ENCODE peak calls at places on chromosomes 13 and 19, in ten cellular contexts. P, N, H, A, M, K, J, L, F and Q are unnamed samples.
A peak's percentile ranks its signal among the peaks of the same experiment; 100 is the strongest.

GRCh38 chr19:34838753-34839431 is 65.9 kb upstream of the ZNF599 start:
- DNase-seq in J (peak; percentile 60), L (peak; percentile 18), N (no peak), H (peak; percentile 31), P (no peak), F (peak; percentile 25), K (no peak), M (peak; percentile 71), A (no peak), Q (no peak)

GRCh38 chr13:75637101-75637774 is 1.1 kb downstream of the LMO7 start:
- DNase-seq in J (peak; percentile 10), P (no peak), A (no peak), F (no peak), L (no peak), M (no peak), N (no peak), H (no peak), K (no peak), Q (no peak)

GRCh38 chr19:49791776-49792445 is 21.2 kb downstream of the FUZ start:
- DNase-seq in F (no peak), N (no peak), H (no peak), K (no peak), A (no peak), M (no peak), L (no peak), J (no peak), P (no peak), Q (no peak)

GRCh38 chr13:98035373-98035772 is 81.9 kb downstream of the IPO5 start:
- DNase-seq in F (no peak), A (no peak), N (no peak), L (no peak), P (no peak), M (no peak), K (no peak), H (no peak), J (no peak), Q (no peak)

GRCh38 chr13:79311456-79311855 is 94.6 kb downstream of the RBM26 start:
- DNase-seq in P (no peak), M (no peak), H (no peak), L (no peak), K (no peak), A (no peak), F (no peak), J (no peak), N (no peak), Q (no peak)

GRCh38 chr19:17136617-17137016 is 61.0 kb downstream of the MYO9B start:
- DNase-seq in J (no peak), P (no peak), H (no peak), N (no peak), M (no peak), K (no peak), F (no peak), A (no peak), L (no peak), Q (no peak)

GRCh38 chr13:73741742-73742141 is 392.5 kb downstream of the KLF12 start:
- DNase-seq in H (no peak), A (no peak), K (no peak), N (no peak), L (no peak), P (no peak), F (no peak), J (no peak), M (no peak), Q (no peak)

GRCh38 chr19:55094456-55095259 is 19.0 kb downstream of the EPS8L1 start:
- DNase-seq in M (no peak), N (no peak), F (no peak), A (no peak), J (no peak), K (no peak), H (no peak), L (no peak), P (no peak), Q (no peak)

GRCh38 chr13:51974485-51974884 is 36.8 kb downstream of the ATP7B start:
- DNase-seq in K (no peak), N (no peak), L (no peak), M (no peak), H (no peak), J (no peak), A (no peak), F (no peak), P (no peak), Q (no peak)

GRCh38 chr19:50458396-50459066 is 17.8 kb upstream of the EMC10 start:
- DNase-seq in L (no peak), N (no peak), K (no peak), H (no peak), A (no peak), M (no peak), J (no peak), P (no peak), F (no peak), Q (no peak)

GRCh38 chr13:31947105-31947504 is 84.5 kb upstream of the FRY start:
- DNase-seq in F (no peak), J (no peak), H (no peak), L (no peak), N (no peak), K (no peak), P (no peak), M (no peak), A (no peak), Q (no peak)
- TF ChIP-seq CTCF in F (no peak), J (no peak), H (no peak), L (no peak), N (no peak), K (no peak), P (no peak), M (peak; percentile 6), A (no peak), Q (no peak)

GRCh38 chr19:46789371-46789770 is 977 bp upstream of the SLC1A5 start:
- DNase-seq in H (no peak), M (no peak), J (no peak), A (no peak), P (no peak), F (no peak), L (no peak), K (no peak), N (no peak), Q (no peak)

GRCh38 chr19:46787331-46788100 is 878 bp downstream of the SLC1A5 start:
- DNase-seq in P (peak; percentile 78), N (peak; percentile 62), K (peak; percentile 53), L (peak; percentile 75), J (peak; percentile 79), H (peak; percentile 62), F (peak; percentile 55), A (peak; percentile 63), M (peak; percentile 82), Q (peak; percentile 62)

GRCh38 chr19:46787040-46787330 is 1.4 kb downstream of the SLC1A5 start:
- DNase-seq in A (no peak), L (no peak), J (no peak), K (no peak), N (no peak), F (no peak), P (no peak), M (no peak), H (no peak), Q (no peak)

GRCh38 chr19:46788968-46789338 is 559 bp upstream of the SLC1A5 start:
- DNase-seq in J (no peak), F (no peak), K (no peak), A (no peak), L (no peak), N (no peak), P (no peak), M (no peak), H (no peak), Q (no peak)

DNA sequence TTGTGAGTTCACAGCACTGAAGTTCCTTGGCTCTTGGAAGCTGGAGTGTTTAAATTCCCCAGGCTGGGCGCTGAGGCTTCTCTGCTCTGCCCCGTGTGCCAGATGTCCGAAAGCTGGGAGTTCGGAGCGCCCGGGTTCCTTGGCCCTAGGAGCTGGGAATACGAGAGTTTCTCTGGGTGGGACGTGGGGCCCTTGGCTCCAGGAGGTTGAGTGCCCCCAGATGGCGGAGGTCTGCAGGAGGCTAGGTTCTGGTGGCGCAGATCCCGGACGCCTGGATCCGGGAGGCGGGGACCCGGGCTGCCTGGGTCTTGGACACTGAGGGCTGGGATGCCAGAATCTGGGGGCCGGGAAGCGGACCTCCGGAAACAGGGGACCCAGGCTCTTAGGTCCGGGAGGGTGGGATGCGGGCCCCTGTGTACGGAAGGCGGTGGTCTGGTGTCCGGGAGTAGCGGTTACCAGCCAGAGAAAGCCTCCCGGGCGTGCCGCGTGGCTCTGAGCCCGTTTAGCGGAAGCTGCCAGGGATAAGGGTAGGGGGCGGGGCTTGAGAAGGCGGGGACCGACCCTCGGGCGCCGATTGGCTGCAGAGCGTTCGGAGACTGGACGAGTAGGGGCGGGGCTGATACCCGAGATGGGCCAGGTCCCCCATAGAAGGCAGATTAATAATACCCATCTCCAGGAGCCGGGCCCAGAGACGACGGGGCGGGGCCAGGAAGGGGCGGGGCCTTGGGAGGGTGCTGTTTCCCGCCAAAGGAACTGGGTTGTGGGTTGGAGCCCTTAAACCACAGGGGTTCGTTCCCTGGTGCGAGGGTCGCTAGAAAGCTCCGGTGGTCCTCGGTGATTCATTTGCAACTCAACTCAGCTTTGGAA is at the start of gene SLC1A5:
- DNase-seq in K (peak; percentile 98), N (peak; percentile 99), H (peak; percentile 98), M (peak; percentile 96), F (peak; percentile 97), L (peak; percentile 96), J (peak; percentile 99), P (peak; percentile 99), A (peak; percentile 93), Q (peak; percentile 97)
- TF ChIP-seq CTCF in K (no peak), N (no peak), H (no peak), M (no peak), F (no peak), L (no peak), J (no peak), P (no peak), A (no peak), Q (no peak)

DNA sequence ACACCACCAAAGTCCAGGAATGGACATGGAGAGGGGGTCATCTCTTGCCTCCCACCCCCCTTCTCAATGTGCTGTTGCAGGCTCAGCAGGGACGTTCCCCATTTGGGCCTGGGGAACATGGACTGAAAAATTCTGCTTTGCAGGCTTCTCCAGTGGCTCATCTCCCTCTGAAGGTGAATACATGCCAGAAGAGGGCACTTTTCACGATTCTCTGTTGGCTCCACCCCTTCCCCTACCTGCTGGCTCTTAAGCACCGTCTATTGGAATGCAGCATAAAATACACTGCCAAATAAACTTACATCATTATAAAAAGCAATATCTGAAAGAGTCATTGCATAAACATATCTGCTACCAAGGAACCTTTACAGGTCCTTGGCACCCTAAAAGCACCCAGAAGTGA is 35.7 kb downstream of the NHLRC3 start:
- DNase-seq in P (no peak), N (no peak), L (no peak), M (no peak), H (no peak), A (no peak), K (no peak), F (no peak), J (no peak), Q (no peak)
- TF ChIP-seq CTCF in P (no peak), N (no peak), L (no peak), M (no peak), H (no peak), A (no peak), K (no peak), F (no peak), J (no peak), Q (no peak)

DNA sequence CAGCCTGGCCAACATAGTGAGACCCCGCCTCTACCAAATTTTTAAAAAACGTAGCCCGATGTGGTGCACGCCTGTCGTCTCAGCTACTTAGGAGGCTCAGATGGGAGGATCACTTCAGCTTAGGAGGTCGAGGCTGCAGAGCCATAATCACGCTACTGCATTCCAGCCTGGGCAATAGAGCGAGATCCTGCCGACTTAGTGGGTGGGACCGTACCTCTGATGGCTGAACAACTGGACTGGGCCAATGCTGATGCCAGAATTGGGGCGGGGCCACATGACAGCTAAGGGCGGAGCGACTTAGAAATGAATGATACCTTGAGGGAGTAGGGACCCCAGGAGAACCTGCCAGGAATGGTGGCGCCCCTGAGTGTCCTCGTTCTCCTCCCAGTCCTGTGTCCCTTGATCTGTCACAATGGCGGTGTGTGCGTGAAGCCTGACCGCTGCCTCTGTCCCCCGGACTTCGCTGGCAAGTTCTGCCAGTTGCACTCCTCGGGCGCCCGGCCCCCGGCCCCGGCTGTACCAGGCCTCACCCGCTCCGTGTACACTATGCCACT is 3.6 kb downstream of the LTBP4 start:
- DNase-seq in F (no peak), M (peak; percentile 47), L (no peak), J (peak; percentile 43), H (peak; percentile 76), N (no peak), A (no peak), P (peak; percentile 36), K (no peak), Q (no peak)
- TF ChIP-seq CTCF in F (no peak), M (no peak), L (no peak), J (no peak), H (no peak), N (no peak), A (no peak), P (no peak), K (no peak), Q (no peak)